ENCODE peak calls at places on chromosome 17, in seven cellular contexts. H is SK-N-SH; O is tibial nerve; Z is DND-41; F is fibroblast of lung; X is CD8-positive, alpha-beta memory T cell; Y is hepatocyte. C is an unnamed sample. For H3K36me3, the result is how much of the 10 kb centered on the place peaks cover.

GRCh38 chr17:40087903-40088718 is 12.3 kb downstream of the NR1D1 start:
- DNase-seq in H (no peak), O (no peak), Z (no peak), F (no peak), X (no peak), Y (no peak), C (no peak)

GRCh38 chr17:44444735-44445105 is 55.3 kb upstream of the ITGA2B start:
- DNase-seq in H (no peak), O (no peak), Z (no peak), F (peak), X (no peak), Y (peak), C (no peak)

GRCh38 chr17:61399131-61400057 is at the start of gene TBX2:
- DNase-seq in H (peak), O (peak), Z (no peak), F (peak), X (no peak), Y (peak), C (no peak)

GRCh38 chr17:39534768-39535405 is 72.8 kb downstream of the NEUROD2 start:
- DNase-seq in H (no peak), O (no peak), Z (no peak), F (no peak), X (no peak), Y (no peak), C (no peak)

GRCh38 chr17:41579484-41580243 is 7.0 kb downstream of the KRT14 start:
- DNase-seq in H (peak), O (peak), Z (peak), F (peak), X (peak), Y (peak), C (peak)

GRCh38 chr17:74815671-74816370 is 39.7 kb upstream of the NAT9 start:
- DNase-seq in H (no peak), O (no peak), Z (peak), F (no peak), X (no peak), Y (no peak), C (no peak)

GRCh38 chr17:22435231-22435974 is 743.1 kb downstream of the KCNJ18 start:
- DNase-seq in H (peak), O (no peak), Z (no peak), F (no peak), X (no peak), Y (no peak), C (no peak)

GRCh38 chr17:72169823-72170222 is 49.0 kb downstream of the SOX9 start:
- DNase-seq in H (no peak), O (no peak), Z (no peak), F (no peak), X (no peak), Y (no peak), C (no peak)

GRCh38 chr17:57425903-57426574 is 169.7 kb downstream of the MSI2 start:
- DNase-seq in H (no peak), O (no peak), Z (no peak), F (no peak), X (no peak), Y (no peak), C (no peak)

GRCh38 chr17:76152580-76152979 is 11.5 kb upstream of the FOXJ1 start:
- DNase-seq in H (no peak), O (no peak), Z (no peak), F (no peak), X (no peak), Y (no peak), C (no peak)

GRCh38 chr17:77164483-77165030 is 23.8 kb downstream of the SEC14L1 start:
- DNase-seq in H (peak), O (no peak), Z (no peak), F (peak), X (no peak), Y (no peak), C (no peak)

GRCh38 chr17:46964315-46965265 is 14.5 kb downstream of the RPRML start:
- DNase-seq in H (no peak), O (no peak), Z (peak), F (peak), X (no peak), Y (no peak), C (no peak)

GRCh38 chr17:17366941-17367885 is 64.0 kb downstream of the NT5M start:
- DNase-seq in H (no peak), O (no peak), Z (no peak), F (no peak), X (no peak), Y (no peak), C (no peak)
- H3K4me3 ChIP-seq in H (no peak), O (no peak), Z (no peak), F (no peak), X (no peak), Y (no peak), C (no peak)

DNA sequence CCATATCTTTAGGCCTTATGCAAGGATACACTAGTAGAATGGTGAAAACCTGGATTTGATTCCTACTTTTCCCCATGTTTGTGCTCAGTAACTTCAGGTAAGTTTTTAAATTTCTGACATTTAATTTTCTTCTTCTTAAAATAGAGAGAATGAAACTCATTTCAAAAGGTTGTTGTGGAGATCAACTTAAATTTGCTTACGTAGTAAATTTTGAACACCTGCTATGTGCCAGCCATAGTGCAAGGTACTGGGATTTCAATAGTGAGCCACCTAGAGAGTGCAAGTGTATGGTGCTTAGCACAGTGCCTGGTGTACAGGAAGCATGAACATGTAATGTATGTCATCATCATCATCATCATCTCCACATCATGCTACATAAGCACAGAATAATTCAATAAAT is 73.6 kb upstream of the SMIM36 start:
- DNase-seq in H (no peak), O (no peak), Z (no peak), F (no peak), X (no peak), Y (no peak), C (no peak)
- H3K36me3 ChIP-seq in H (under half), O (under half), Z (under half), F (under half), X (under half), Y (under half), C (under half)

GRCh38 chr17:7407483-7408231 is at the start of gene NLGN2:
- DNase-seq in H (no peak), O (no peak), Z (no peak), F (no peak), X (no peak), Y (no peak), C (no peak)

GRCh38 chr17:7409716-7410115 is 2.1 kb downstream of the NLGN2 start:
- DNase-seq in H (no peak), O (no peak), Z (no peak), F (no peak), X (no peak), Y (no peak), C (no peak)

GRCh38 chr17:7408863-7409262 is 1.2 kb downstream of the NLGN2 start:
- DNase-seq in H (no peak), O (no peak), Z (no peak), F (no peak), X (no peak), Y (no peak), C (no peak)

GRCh38 chr17:7407033-7407432 is 612 bp upstream of the NLGN2 start:
- DNase-seq in H (no peak), O (no peak), Z (no peak), F (no peak), X (no peak), Y (no peak), C (no peak)

GRCh38 chr17:7408341-7408740 is 696 bp downstream of the NLGN2 start:
- DNase-seq in H (no peak), O (no peak), Z (no peak), F (no peak), X (peak), Y (no peak), C (peak)
- H3K4me3 ChIP-seq in H (no peak), O (no peak), Z (no peak), F (no peak), X (no peak), Y (no peak), C (no peak)

GRCh38 chr17:82890926-82891678 is 51.3 kb upstream of the ZNF750 start:
- DNase-seq in H (no peak), O (no peak), Z (no peak), F (no peak), X (no peak), Y (no peak), C (no peak)
- H3K36me3 ChIP-seq in H (under half), O (under half), Z (half or more), F (under half), X (under half), Y (under half), C (under half)

DNA sequence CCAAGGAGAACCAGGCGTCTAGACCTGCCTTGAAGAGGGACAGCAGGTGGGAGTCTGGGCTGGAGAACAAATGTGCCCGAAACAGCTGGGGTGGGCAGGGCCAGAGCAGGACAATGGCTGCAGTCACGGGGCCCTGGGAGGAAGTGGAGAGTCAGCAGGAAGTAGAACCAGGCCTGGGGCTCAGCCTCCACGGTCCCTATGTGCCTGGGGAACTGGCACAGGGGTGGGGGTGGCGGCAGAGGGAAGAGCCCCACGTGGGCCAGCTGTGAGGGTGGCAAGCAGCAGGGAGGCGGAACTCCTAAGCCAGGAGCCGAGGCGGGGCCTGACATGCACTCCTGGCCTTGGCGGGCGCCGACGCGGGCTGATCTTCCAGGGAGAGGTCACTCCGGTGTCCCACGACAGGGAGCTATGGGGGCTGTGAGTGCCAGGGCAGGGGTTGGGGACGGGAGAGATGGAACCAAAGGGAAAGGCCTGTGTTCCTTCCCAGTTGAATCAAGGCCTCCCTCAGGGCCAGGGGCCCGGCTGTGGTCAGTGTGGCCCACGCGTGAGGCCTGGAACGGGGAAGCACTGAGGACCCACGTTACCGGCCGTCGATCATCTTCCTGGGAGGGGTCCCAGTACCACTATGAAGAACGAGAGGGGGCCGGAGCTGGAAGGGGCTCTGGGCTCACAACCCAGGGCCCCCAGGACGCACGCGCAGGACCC is 42.7 kb downstream of the TIMM22 start:
- DNase-seq in H (no peak), O (peak), Z (no peak), F (no peak), X (no peak), Y (no peak), C (no peak)
- H3K4me3 ChIP-seq in H (no peak), O (peak), Z (no peak), F (no peak), X (no peak), Y (no peak), C (no peak)

GRCh38 chr17:17096438-17097178 is 54.4 kb downstream of the MPRIP start:
- DNase-seq in H (no peak), O (no peak), Z (no peak), F (peak), X (no peak), Y (peak), C (no peak)
- H3K36me3 ChIP-seq in H (under half), O (under half), Z (under half), F (under half), X (under half), Y (under half), C (under half)

DNA sequence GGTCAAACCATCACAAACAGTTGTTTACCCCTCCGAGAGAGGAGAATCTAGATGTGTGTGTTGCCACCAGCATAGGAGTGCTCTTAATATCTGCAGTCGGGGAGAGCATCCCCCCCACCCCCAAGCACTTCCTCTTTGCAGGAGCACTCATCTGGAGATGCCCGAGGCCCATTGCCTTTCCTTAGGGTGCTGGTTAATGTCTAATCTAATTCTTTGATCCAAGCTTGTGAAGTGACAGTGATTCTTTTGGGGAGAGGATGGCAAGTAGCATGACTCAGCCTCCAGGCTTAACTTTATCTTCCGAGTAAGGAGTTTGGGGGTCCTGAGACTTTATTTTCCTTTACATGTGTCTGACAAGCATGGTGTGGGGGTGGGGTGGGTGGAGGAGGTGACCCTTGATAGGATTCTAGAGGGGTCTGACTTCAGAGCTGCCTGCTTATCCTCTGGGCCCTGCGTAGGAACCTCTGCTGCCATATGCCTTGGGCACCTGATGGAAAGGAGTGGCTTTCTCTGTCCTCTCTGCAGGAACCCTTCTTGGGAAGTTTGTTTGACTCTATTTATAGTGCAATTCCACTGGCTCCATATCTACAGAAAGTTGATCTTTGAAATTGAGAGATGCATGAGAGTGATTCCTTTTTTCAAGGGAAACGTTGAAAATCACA is 207.1 kb downstream of the SPECC1 start:
- DNase-seq in H (no peak), O (no peak), Z (no peak), F (no peak), X (no peak), Y (no peak), C (no peak)
- H3K4me3 ChIP-seq in H (no peak), O (no peak), Z (no peak), F (no peak), X (no peak), Y (no peak), C (no peak)

GRCh38 chr17:67043283-67043682 is 1.1 kb upstream of the CACNG1 start:
- DNase-seq in H (no peak), O (no peak), Z (no peak), F (no peak), X (no peak), Y (no peak), C (no peak)
- H3K36me3 ChIP-seq in H (under half), O (under half), Z (under half), F (under half), X (under half), Y (under half), C (under half)

GRCh38 chr17:19646788-19647696 is 1.5 kb upstream of the ALDH3A2 start:
- DNase-seq in H (no peak), O (no peak), Z (no peak), F (peak), X (no peak), Y (no peak), C (no peak)
- H3K4me3 ChIP-seq in H (no peak), O (no peak), Z (no peak), F (no peak), X (no peak), Y (no peak), C (no peak)